ENCODE peak calls at places on chromosomes 4 and X, in ten cellular contexts. One of them, this sample, is unnamed.

GRCh38 chr4:55444822-55445221 is 49.1 kb downstream of the TMEM165 start:
- DNase-seq in breast epithelium: no peak
- DNase-seq in body of pancreas: no peak
- DNase-seq in sigmoid colon: no peak
- DNase-seq in uterus: no peak
- DNase-seq in A549: peak
- DNase-seq in prostate gland: no peak
- DNase-seq in transverse colon: no peak
- DNase-seq in testis: peak
- DNase-seq in adrenal gland: peak
- DNase-seq in this sample: no peak

GRCh38 chrX:65677954-65678469 is 10.6 kb downstream of the MSN start:
- DNase-seq in uterus: peak
- DNase-seq in testis: peak
- DNase-seq in A549: peak
- DNase-seq in sigmoid colon: peak
- DNase-seq in adrenal gland: peak
- DNase-seq in body of pancreas: peak
- DNase-seq in prostate gland: peak
- DNase-seq in breast epithelium: no peak
- DNase-seq in transverse colon: no peak
- DNase-seq in this sample: peak

GRCh38 chr4:189124149-189124758 is 816.4 kb upstream of the FRG1 start:
- DNase-seq in breast epithelium: no peak
- DNase-seq in uterus: no peak
- DNase-seq in transverse colon: no peak
- DNase-seq in prostate gland: no peak
- DNase-seq in testis: peak
- DNase-seq in body of pancreas: no peak
- DNase-seq in adrenal gland: peak
- DNase-seq in sigmoid colon: no peak
- DNase-seq in A549: peak
- DNase-seq in this sample: peak

GRCh38 chr4:173494013-173494970 is 35.7 kb downstream of the HAND2 start:
- DNase-seq in sigmoid colon: peak
- DNase-seq in adrenal gland: peak
- DNase-seq in body of pancreas: peak
- DNase-seq in transverse colon: peak
- DNase-seq in testis: peak
- DNase-seq in prostate gland: peak
- DNase-seq in A549: peak
- DNase-seq in breast epithelium: no peak
- DNase-seq in uterus: peak
- DNase-seq in this sample: peak

GRCh38 chr4:538542-539142 is 37.5 kb downstream of the TMEM271 start:
- DNase-seq in body of pancreas: no peak
- DNase-seq in breast epithelium: no peak
- DNase-seq in adrenal gland: no peak
- DNase-seq in A549: no peak
- DNase-seq in sigmoid colon: no peak
- DNase-seq in prostate gland: no peak
- DNase-seq in transverse colon: no peak
- DNase-seq in testis: no peak
- DNase-seq in uterus: no peak
- DNase-seq in this sample: no peak

GRCh38 chr4:106318511-106318910 is 2.2 kb downstream of the AIMP1 start:
- DNase-seq in A549: no peak
- DNase-seq in transverse colon: no peak
- DNase-seq in uterus: no peak
- DNase-seq in prostate gland: no peak
- DNase-seq in adrenal gland: no peak
- DNase-seq in breast epithelium: no peak
- DNase-seq in sigmoid colon: no peak
- DNase-seq in body of pancreas: no peak
- DNase-seq in testis: no peak
- DNase-seq in this sample: no peak

GRCh38 chrX:39688576-39689373 is 409.0 kb downstream of the BCOR start:
- DNase-seq in prostate gland: peak
- DNase-seq in body of pancreas: peak
- DNase-seq in sigmoid colon: peak
- DNase-seq in uterus: peak
- DNase-seq in transverse colon: peak
- DNase-seq in A549: peak
- DNase-seq in breast epithelium: no peak
- DNase-seq in adrenal gland: peak
- DNase-seq in testis: peak
- DNase-seq in this sample: peak

GRCh38 chr4:145557720-145558119 is 61.5 kb upstream of the MMAA start:
- DNase-seq in transverse colon: peak
- DNase-seq in breast epithelium: no peak
- DNase-seq in sigmoid colon: peak
- DNase-seq in prostate gland: peak
- DNase-seq in A549: peak
- DNase-seq in testis: peak
- DNase-seq in adrenal gland: peak
- DNase-seq in body of pancreas: peak
- DNase-seq in uterus: peak
- DNase-seq in this sample: no peak

GRCh38 chr4:40656221-40656863 is 26.7 kb upstream of the RBM47 start:
- DNase-seq in breast epithelium: no peak
- DNase-seq in uterus: no peak
- DNase-seq in body of pancreas: no peak
- DNase-seq in adrenal gland: no peak
- DNase-seq in prostate gland: no peak
- DNase-seq in testis: no peak
- DNase-seq in sigmoid colon: no peak
- DNase-seq in transverse colon: peak
- DNase-seq in A549: no peak
- DNase-seq in this sample: no peak

GRCh38 chr4:45831692-45832091 is 292.2 kb downstream of the GABRG1 start:
- DNase-seq in A549: no peak
- DNase-seq in adrenal gland: no peak
- DNase-seq in uterus: no peak
- DNase-seq in sigmoid colon: no peak
- DNase-seq in testis: no peak
- DNase-seq in prostate gland: no peak
- DNase-seq in transverse colon: no peak
- DNase-seq in breast epithelium: no peak
- DNase-seq in body of pancreas: no peak
- DNase-seq in this sample: no peak

GRCh38 chrX:77505227-77505626 is 58.0 kb downstream of the FGF16 start:
- DNase-seq in prostate gland: no peak
- DNase-seq in uterus: no peak
- DNase-seq in adrenal gland: no peak
- DNase-seq in body of pancreas: no peak
- DNase-seq in testis: no peak
- DNase-seq in transverse colon: no peak
- DNase-seq in A549: no peak
- DNase-seq in sigmoid colon: no peak
- DNase-seq in breast epithelium: no peak
- DNase-seq in this sample: no peak

GRCh38 chr4:41044791-41045190 is 169.6 kb downstream of the APBB2 start:
- DNase-seq in testis: no peak
- DNase-seq in A549: no peak
- DNase-seq in body of pancreas: no peak
- DNase-seq in prostate gland: no peak
- DNase-seq in sigmoid colon: no peak
- DNase-seq in transverse colon: no peak
- DNase-seq in adrenal gland: no peak
- DNase-seq in breast epithelium: no peak
- DNase-seq in uterus: no peak
- DNase-seq in this sample: no peak

GRCh38 chr4:88054909-88055308 is 47.5 kb downstream of the PKD2 start:
- DNase-seq in A549: peak
- DNase-seq in adrenal gland: peak
- DNase-seq in sigmoid colon: no peak
- DNase-seq in breast epithelium: no peak
- DNase-seq in body of pancreas: no peak
- DNase-seq in prostate gland: peak
- DNase-seq in uterus: no peak
- DNase-seq in transverse colon: peak
- DNase-seq in testis: peak
- DNase-seq in this sample: no peak

GRCh38 chr4:179447308-179447707 is 2005.1 kb upstream of the AGA start:
- DNase-seq in testis: no peak
- DNase-seq in transverse colon: no peak
- DNase-seq in adrenal gland: no peak
- DNase-seq in A549: no peak
- DNase-seq in breast epithelium: no peak
- DNase-seq in sigmoid colon: no peak
- DNase-seq in uterus: no peak
- DNase-seq in prostate gland: no peak
- DNase-seq in body of pancreas: no peak
- DNase-seq in this sample: no peak

GRCh38 chrX:18938710-18939109 is 45.2 kb downstream of the PHKA2 start:
- DNase-seq in adrenal gland: no peak
- DNase-seq in testis: no peak
- DNase-seq in transverse colon: no peak
- DNase-seq in A549: no peak
- DNase-seq in prostate gland: no peak
- DNase-seq in body of pancreas: no peak
- DNase-seq in breast epithelium: no peak
- DNase-seq in uterus: no peak
- DNase-seq in sigmoid colon: no peak
- DNase-seq in this sample: no peak

GRCh38 chrX:103347682-103348397 is 8.5 kb upstream of the TCEAL9 start:
- DNase-seq in prostate gland: no peak
- DNase-seq in sigmoid colon: no peak
- DNase-seq in body of pancreas: no peak
- DNase-seq in transverse colon: no peak
- DNase-seq in testis: no peak
- DNase-seq in adrenal gland: no peak
- DNase-seq in uterus: no peak
- DNase-seq in A549: no peak
- DNase-seq in breast epithelium: no peak
- DNase-seq in this sample: no peak

DNA sequence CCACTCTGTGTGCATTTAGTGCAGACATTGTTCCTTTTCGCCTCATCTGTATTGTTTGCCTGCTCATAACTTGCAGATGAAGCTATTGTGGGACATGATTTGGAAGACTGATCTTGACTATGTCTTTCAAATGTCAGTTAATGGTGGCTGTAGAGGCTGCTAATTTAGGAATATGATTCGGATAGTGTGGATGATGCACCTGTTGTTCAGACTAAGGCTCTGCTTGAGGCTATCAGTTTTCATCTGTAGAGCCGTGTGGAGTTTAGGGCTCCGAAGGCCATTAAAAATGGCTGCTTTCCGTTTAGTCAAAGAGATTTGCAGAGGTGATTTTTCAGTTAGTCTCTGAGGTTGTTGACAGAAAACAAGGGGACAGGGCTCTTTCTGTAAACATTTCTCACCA is 102.0 kb downstream of the GBA3 start:
- DNase-seq in adrenal gland: no peak
- DNase-seq in breast epithelium: no peak
- DNase-seq in prostate gland: no peak
- DNase-seq in uterus: no peak
- DNase-seq in testis: no peak
- DNase-seq in A549: no peak
- DNase-seq in sigmoid colon: no peak
- DNase-seq in transverse colon: no peak
- DNase-seq in body of pancreas: no peak
- DNase-seq in this sample: no peak
- TF ChIP-seq POLR2A in adrenal gland: no peak
- TF ChIP-seq POLR2A in breast epithelium: no peak
- TF ChIP-seq POLR2A in prostate gland: no peak
- TF ChIP-seq POLR2A in uterus: no peak
- TF ChIP-seq POLR2A in testis: no peak
- TF ChIP-seq POLR2A in A549: no peak
- TF ChIP-seq POLR2A in sigmoid colon: no peak
- TF ChIP-seq POLR2A in transverse colon: no peak
- TF ChIP-seq POLR2A in body of pancreas: no peak
- TF ChIP-seq POLR2A in this sample: no peak

DNA sequence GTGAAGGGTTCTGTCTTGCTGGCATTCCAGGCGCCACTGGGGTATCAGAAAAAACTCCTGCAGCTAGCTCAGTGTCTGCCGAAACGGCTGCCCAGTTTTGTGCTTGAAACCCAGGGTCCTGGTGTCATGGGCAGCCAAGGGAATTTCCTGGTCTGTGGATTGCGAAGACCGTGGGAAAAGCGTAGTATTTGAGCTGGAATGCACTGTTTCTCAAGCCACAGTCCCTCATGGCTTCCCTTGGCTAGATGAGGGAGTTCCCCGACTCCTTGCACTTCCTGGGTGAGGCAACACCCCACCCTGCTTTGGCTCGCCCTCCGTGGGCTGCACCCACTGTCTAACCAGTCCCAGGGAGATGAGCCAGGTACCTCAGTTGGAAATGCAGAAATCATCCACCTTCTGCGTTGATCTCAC is 40.1 kb downstream of the NOP14 start:
- DNase-seq in sigmoid colon: no peak
- DNase-seq in body of pancreas: no peak
- DNase-seq in transverse colon: no peak
- DNase-seq in breast epithelium: peak
- DNase-seq in prostate gland: no peak
- DNase-seq in uterus: no peak
- DNase-seq in testis: no peak
- DNase-seq in A549: no peak
- DNase-seq in adrenal gland: no peak
- DNase-seq in this sample: peak
- H3K4me3 ChIP-seq in sigmoid colon: no peak
- H3K4me3 ChIP-seq in body of pancreas: no peak
- H3K4me3 ChIP-seq in transverse colon: no peak
- H3K4me3 ChIP-seq in breast epithelium: no peak
- H3K4me3 ChIP-seq in prostate gland: no peak
- H3K4me3 ChIP-seq in uterus: no peak
- H3K4me3 ChIP-seq in testis: no peak
- H3K4me3 ChIP-seq in A549: no peak
- H3K4me3 ChIP-seq in adrenal gland: no peak
- H3K4me3 ChIP-seq in this sample: no peak

DNA sequence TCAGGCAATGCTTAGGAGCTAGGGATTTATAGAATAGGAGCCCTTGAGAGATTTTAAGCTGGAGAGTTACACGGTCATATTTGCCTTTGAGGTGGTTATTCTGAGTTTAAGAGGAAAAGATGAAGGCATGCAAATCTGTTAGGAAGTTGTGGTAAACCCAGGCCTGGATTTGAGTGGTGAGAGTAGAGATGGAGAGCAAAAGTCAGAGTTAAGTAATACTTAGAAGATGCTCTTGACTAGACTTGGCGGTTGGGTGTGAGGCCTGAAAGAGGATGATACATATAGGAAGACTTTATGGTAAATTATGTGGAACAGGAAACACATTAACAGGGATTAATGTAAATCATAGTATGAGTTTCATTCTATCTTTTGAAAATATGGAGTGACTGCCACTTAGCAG is 136.0 kb upstream of the ARX start:
- DNase-seq in transverse colon: no peak
- DNase-seq in prostate gland: no peak
- DNase-seq in body of pancreas: no peak
- DNase-seq in A549: no peak
- DNase-seq in testis: no peak
- DNase-seq in uterus: no peak
- DNase-seq in adrenal gland: no peak
- DNase-seq in sigmoid colon: no peak
- DNase-seq in breast epithelium: no peak
- DNase-seq in this sample: no peak
- TF ChIP-seq POLR2A in transverse colon: no peak
- TF ChIP-seq POLR2A in prostate gland: no peak
- TF ChIP-seq POLR2A in body of pancreas: no peak
- TF ChIP-seq POLR2A in A549: no peak
- TF ChIP-seq POLR2A in testis: no peak
- TF ChIP-seq POLR2A in uterus: no peak
- TF ChIP-seq POLR2A in adrenal gland: no peak
- TF ChIP-seq POLR2A in sigmoid colon: no peak
- TF ChIP-seq POLR2A in breast epithelium: no peak
- TF ChIP-seq POLR2A in this sample: no peak

GRCh38 chrX:150984164-150984824 is 1.2 kb downstream of the HMGB3 start:
- DNase-seq in uterus: no peak
- DNase-seq in transverse colon: no peak
- DNase-seq in breast epithelium: no peak
- DNase-seq in adrenal gland: no peak
- DNase-seq in sigmoid colon: no peak
- DNase-seq in prostate gland: no peak
- DNase-seq in testis: no peak
- DNase-seq in body of pancreas: no peak
- DNase-seq in A549: no peak
- DNase-seq in this sample: no peak
- H3K4me3 ChIP-seq in uterus: no peak
- H3K4me3 ChIP-seq in transverse colon: peak
- H3K4me3 ChIP-seq in breast epithelium: peak
- H3K4me3 ChIP-seq in adrenal gland: no peak
- H3K4me3 ChIP-seq in sigmoid colon: peak
- H3K4me3 ChIP-seq in prostate gland: peak
- H3K4me3 ChIP-seq in testis: peak
- H3K4me3 ChIP-seq in body of pancreas: peak
- H3K4me3 ChIP-seq in A549: peak
- H3K4me3 ChIP-seq in this sample: peak